ENCODE peak calls at places on chromosome 21, in seven cellular contexts. L is AG09309, N is BJ, D is cardiac muscle cell, U is fibroblast of mammary gland, H is A549, W is mammary epithelial cell. K is an unnamed sample.

GRCh38 chr21:32198369-32198768 is 80.5 kb downstream of the MIS18A start:
- DNase-seq in L (no peak), N (no peak), D (no peak), U (no peak), H (no peak), W (no peak), K (no peak)

GRCh38 chr21:30793581-30794314 is 19.3 kb downstream of the KRTAP8-1 start:
- DNase-seq in L (no peak), N (no peak), D (no peak), U (no peak), H (no peak), W (no peak), K (no peak)

GRCh38 chr21:32456497-32456918 is 44.0 kb downstream of the EVA1C start:
- DNase-seq in L (no peak), N (peak), D (peak), U (peak), H (no peak), W (no peak), K (peak)

GRCh38 chr21:26112127-26112742 is 58.3 kb downstream of the APP start:
- DNase-seq in L (no peak), N (no peak), D (no peak), U (no peak), H (no peak), W (no peak), K (peak)

GRCh38 chr21:31456201-31456600 is 112.1 kb upstream of the TIAM1 start:
- DNase-seq in L (no peak), N (no peak), D (no peak), U (no peak), H (no peak), W (no peak), K (no peak)

GRCh38 chr21:26115899-26116298 is 54.7 kb downstream of the APP start:
- DNase-seq in L (peak), N (peak), D (no peak), U (peak), H (peak), W (peak), K (peak)

GRCh38 chr21:26801524-26801923 is 43.7 kb downstream of the ADAMTS1 start:
- DNase-seq in L (peak), N (peak), D (no peak), U (peak), H (no peak), W (no peak), K (peak)

GRCh38 chr21:14741237-14741636 is 195.1 kb upstream of the SAMSN1 start:
- DNase-seq in L (no peak), N (no peak), D (no peak), U (no peak), H (no peak), W (peak), K (no peak)

GRCh38 chr21:28705616-28706015 is 287.1 kb downstream of the LTN1 start:
- DNase-seq in L (no peak), N (no peak), D (no peak), U (peak), H (no peak), W (no peak), K (peak)

GRCh38 chr21:28253378-28253777 is 739.3 kb downstream of the LTN1 start:
- DNase-seq in L (peak), N (no peak), D (no peak), U (peak), H (no peak), W (peak), K (peak)

GRCh38 chr21:23887709-23888303 is 1719.5 kb downstream of the MRPL39 start:
- DNase-seq in L (no peak), N (no peak), D (no peak), U (no peak), H (no peak), W (no peak), K (no peak)

GRCh38 chr21:42220138-42220701 is 1.3 kb downstream of the ABCG1 start:
- DNase-seq in L (no peak), N (no peak), D (peak), U (peak), H (peak), W (peak), K (peak)

GRCh38 chr21:42040411-42041180 is 30.4 kb upstream of the ZBTB21 start:
- DNase-seq in L (peak), N (peak), D (no peak), U (peak), H (peak), W (peak), K (peak)

GRCh38 chr21:28587748-28588147 is 404.9 kb downstream of the LTN1 start:
- DNase-seq in L (peak), N (peak), D (no peak), U (peak), H (no peak), W (no peak), K (peak)

GRCh38 chr21:42781150-42781980 is 98.0 kb downstream of the WDR4 start:
- DNase-seq in L (no peak), N (no peak), D (peak), U (no peak), H (no peak), W (peak), K (no peak)

GRCh38 chr21:42665484-42665883 is 12.1 kb downstream of the PDE9A start:
- DNase-seq in L (no peak), N (no peak), D (no peak), U (no peak), H (no peak), W (no peak), K (no peak)

GRCh38 chr21:26710155-26710554 is 135.1 kb downstream of the ADAMTS1 start:
- DNase-seq in L (no peak), N (no peak), D (no peak), U (no peak), H (no peak), W (no peak), K (no peak)

GRCh38 chr21:39633043-39633442 is 20.3 kb downstream of the B3GALT5 start:
- DNase-seq in L (no peak), N (peak), D (no peak), U (peak), H (no peak), W (peak), K (no peak)

GRCh38 chr21:41196990-41197389 is 29.0 kb downstream of the BACE2 start:
- DNase-seq in L (no peak), N (no peak), D (no peak), U (peak), H (peak), W (peak), K (peak)

GRCh38 chr21:44006017-44006624 is 6.0 kb upstream of the TRAPPC10 start:
- DNase-seq in L (peak), N (peak), D (no peak), U (peak), H (peak), W (peak), K (peak)

GRCh38 chr21:39660596-39660995 is 47.9 kb downstream of the B3GALT5 start:
- DNase-seq in L (peak), N (peak), D (no peak), U (peak), H (peak), W (peak), K (peak)

GRCh38 chr21:43778469-43779335 is 2.6 kb upstream of the CSTB start:
- DNase-seq in L (no peak), N (no peak), D (no peak), U (no peak), H (no peak), W (peak), K (peak)

GRCh38 chr21:24428539-24429186 is 1178.6 kb downstream of the MRPL39 start:
- DNase-seq in L (no peak), N (no peak), D (no peak), U (no peak), H (no peak), W (no peak), K (no peak)

GRCh38 chr21:18249542-18250152 is 5.0 kb downstream of the CHODL start:
- DNase-seq in L (no peak), N (no peak), D (no peak), U (no peak), H (no peak), W (no peak), K (no peak)
- TF ChIP-seq CTCF in L (no peak), N (no peak), D (no peak), U (no peak), H (no peak), W (no peak), K (no peak)

GRCh38 chr21:33643658-33644311 is 1.5 kb downstream of the ITSN1 start:
- DNase-seq in L (no peak), N (no peak), D (peak), U (peak), H (no peak), W (peak), K (peak)
- H3K4me3 ChIP-seq in L (peak), N (peak), D (peak), U (peak), H (peak), W (peak), K (peak)

GRCh38 chr21:37873655-37874054 is 42.6 kb downstream of the KCNJ6 start:
- DNase-seq in L (no peak), N (no peak), D (no peak), U (no peak), H (peak), W (no peak), K (peak)
- TF ChIP-seq CTCF in L (peak), N (peak), D (peak), U (peak), H (no peak), W (no peak), K (peak)

DNA sequence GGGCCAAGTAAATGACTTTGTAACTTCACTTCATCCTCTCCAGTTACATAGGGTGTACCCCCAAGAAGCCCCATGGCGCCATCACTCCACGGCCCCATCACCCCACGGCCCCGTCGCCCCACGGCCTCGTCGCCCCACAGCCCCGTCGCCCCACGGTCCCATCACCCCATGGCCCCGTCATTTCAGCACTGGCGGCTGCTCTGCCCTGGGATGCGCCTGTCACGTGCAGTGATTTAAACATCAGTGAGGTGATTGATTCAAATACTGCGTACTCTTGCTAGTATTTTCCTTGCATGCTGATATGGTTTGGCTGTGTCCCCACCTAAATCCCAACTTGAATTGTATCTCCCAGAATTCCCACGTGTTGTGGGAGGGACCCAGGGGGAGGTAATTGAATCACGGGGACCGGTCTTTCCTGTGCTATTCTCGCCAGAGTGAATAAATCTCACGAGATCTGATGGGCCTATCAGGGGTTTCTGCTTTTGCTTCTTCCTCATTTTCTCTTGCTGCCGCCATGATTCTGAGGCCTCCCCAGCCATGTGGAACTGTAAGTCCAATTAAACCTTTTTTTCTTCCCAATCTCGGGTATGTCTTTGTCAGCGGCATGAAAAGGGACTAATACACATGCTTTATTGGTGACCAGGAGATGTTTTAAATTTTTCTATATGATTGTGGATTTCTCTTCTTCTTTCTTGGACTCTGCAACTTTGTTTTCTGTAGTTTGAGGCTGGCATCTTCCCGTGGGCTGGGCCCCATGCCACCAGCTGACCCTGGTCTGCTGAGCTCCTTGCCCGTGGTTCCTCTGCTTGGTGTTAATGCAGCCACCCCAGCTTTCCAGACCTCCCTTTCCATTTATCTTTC is 50.1 kb upstream of the PCBP3 start:
- DNase-seq in L (no peak), N (no peak), D (no peak), U (no peak), H (no peak), W (no peak), K (no peak)
- H3K4me3 ChIP-seq in L (no peak), N (no peak), D (no peak), U (no peak), H (no peak), W (no peak), K (no peak)

GRCh38 chr21:35027558-35028450 is 21.3 kb downstream of the RUNX1 start:
- DNase-seq in L (no peak), N (no peak), D (no peak), U (no peak), H (no peak), W (no peak), K (no peak)
- TF ChIP-seq CTCF in L (no peak), N (no peak), D (no peak), U (no peak), H (no peak), W (no peak), K (no peak)

DNA sequence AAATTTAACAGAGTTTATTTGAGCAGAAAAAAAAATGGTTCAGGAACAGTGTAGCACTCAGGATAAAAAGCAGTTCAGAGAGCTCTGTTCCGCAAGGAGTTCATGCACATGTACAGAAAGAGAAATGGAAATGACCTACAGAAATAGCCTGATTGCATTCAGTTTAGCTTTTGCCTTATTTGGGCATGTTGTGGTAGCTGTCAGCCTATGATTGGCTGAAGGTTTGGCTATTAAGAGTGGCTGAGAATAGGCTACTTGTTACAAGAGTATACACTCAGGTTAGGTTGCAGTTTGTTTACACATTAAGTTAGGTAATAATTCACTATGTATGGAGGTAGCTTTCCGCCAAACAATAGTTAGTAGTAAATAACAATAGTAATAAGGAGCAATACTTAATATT is 511.0 kb upstream of the TMPRSS15 start:
- DNase-seq in L (no peak), N (no peak), D (no peak), U (no peak), H (no peak), W (no peak), K (no peak)
- H3K4me3 ChIP-seq in L (no peak), N (no peak), D (no peak), U (no peak), H (no peak), W (no peak), K (no peak)

DNA sequence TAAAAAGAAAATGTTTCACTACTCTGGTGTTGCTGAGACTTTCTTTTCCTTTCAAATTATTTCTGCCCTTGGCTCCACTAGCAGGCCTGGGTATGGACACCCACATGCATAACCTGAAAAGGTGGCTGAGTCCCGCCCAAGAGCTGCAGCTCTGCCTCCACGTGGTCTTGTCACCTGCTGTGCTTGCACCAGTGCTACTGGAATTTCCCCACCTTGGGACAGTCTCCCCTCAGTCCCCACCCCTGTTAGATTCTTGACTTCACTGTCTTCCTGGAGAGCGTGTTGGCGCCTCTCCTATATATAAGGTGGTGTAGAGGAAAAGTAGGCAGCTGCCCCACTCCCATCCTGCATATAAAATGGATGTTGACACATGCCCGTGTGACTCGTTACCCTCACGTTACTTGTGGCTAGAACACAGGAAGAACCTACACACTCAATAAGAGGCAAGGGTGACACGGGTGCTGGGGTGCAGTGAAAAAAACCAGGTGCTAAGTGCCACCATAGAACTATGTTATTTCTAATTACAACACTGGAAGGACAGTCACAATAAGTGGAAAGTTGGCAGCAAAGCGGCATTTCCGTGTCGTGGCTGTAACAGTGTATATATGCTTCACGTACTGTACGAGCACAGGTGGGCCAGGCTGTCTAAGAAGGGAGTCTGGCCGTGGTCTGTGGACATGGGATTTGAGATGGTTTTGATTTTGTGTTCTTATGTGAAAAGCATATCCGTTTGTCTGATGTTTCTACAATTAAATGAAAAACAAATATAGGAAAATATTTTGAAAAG is 61.0 kb downstream of the POFUT2 start:
- DNase-seq in L (no peak), N (no peak), D (no peak), U (peak), H (no peak), W (peak), K (no peak)
- TF ChIP-seq CTCF in L (no peak), N (no peak), D (no peak), U (no peak), H (no peak), W (no peak), K (no peak)

GRCh38 chr21:29730281-29730680 is 209.5 kb downstream of the GRIK1 start:
- DNase-seq in L (no peak), N (peak), D (no peak), U (no peak), H (no peak), W (no peak), K (no peak)
- H3K4me3 ChIP-seq in L (no peak), N (no peak), D (no peak), U (no peak), H (no peak), W (no peak), K (no peak)

DNA sequence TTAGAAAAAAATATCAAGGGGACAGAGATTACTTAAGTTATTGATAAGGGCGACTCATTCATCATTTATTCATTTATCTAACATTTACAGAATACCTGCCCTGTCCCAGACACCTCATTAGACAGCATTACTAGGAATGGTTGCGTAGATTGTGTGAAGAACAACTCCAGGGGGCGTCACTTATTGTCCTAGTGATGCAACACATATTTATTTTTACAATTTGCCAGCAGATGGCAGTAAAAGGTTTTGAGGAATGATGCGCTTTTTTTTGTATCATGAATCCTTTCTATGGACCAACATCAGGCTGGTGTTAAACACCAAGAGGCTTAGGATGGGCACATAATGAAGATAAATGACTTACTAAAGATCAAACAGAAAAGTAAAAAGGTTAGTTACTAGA is 5.5 kb downstream of the NCAM2 start:
- DNase-seq in L (no peak), N (no peak), D (peak), U (peak), H (peak), W (no peak), K (peak)
- TF ChIP-seq CTCF in L (peak), N (peak), D (peak), U (peak), H (no peak), W (peak), K (peak)

GRCh38 chr21:36697473-36698159 is 1.3 kb upstream of the SIM2 start:
- DNase-seq in L (no peak), N (no peak), D (no peak), U (no peak), H (no peak), W (no peak), K (no peak)
- H3K4me3 ChIP-seq in L (no peak), N (no peak), D (no peak), U (no peak), H (peak), W (no peak), K (no peak)